ENCODE peak calls at places on chromosomes 7 and 10, in eight cellular contexts. W is fibroblast of lung; U is left cardiac atrium; K is ACHN; Z is CD8-positive, alpha-beta memory T cell; F is neuronal stem cell; A is lower lobe of right lung; E is AG09319. Q is an unnamed sample.

GRCh38 chr10:103870503-103870902 is 15.1 kb upstream of the SH3PXD2A start:
- DNase-seq in W (no peak), U (no peak), K (no peak), Z (no peak), F (no peak), A (no peak), E (no peak), Q (no peak)

GRCh38 chr10:129694633-129695356 is 227.8 kb downstream of the MGMT start:
- DNase-seq in W (peak; percentile 61), U (peak; percentile 59), K (no peak), Z (no peak), F (no peak), A (no peak), E (no peak), Q (no peak)

GRCh38 chr7:3244241-3244814 is 56.7 kb upstream of the SDK1 start:
- DNase-seq in W (peak; percentile 88), U (no peak), K (peak; percentile 67), Z (no peak), F (no peak), A (no peak), E (peak; percentile 11), Q (no peak)

GRCh38 chr7:107788216-107788615 is 14.8 kb downstream of the SLC26A3 start:
- DNase-seq in W (no peak), U (no peak), K (no peak), Z (no peak), F (no peak), A (no peak), E (no peak), Q (no peak)

GRCh38 chr10:62690703-62691102 is 113.8 kb upstream of the ADO start:
- DNase-seq in W (no peak), U (no peak), K (no peak), Z (no peak), F (no peak), A (no peak), E (no peak), Q (no peak)

GRCh38 chr7:94216944-94217461 is 177.7 kb upstream of the COL1A2 start:
- DNase-seq in W (peak; percentile 81), U (no peak), K (no peak), Z (no peak), F (no peak), A (no peak), E (no peak), Q (no peak)

GRCh38 chr7:43572516-43573049 is 10.3 kb upstream of the STK17A start:
- DNase-seq in W (peak; percentile 100), U (no peak), K (peak; percentile 97), Z (no peak), F (no peak), A (no peak), E (peak; percentile 98), Q (no peak)

GRCh38 chr10:48976208-48976607 is 36.6 kb upstream of the LRRC18 start:
- DNase-seq in W (peak; percentile 4), U (no peak), K (peak; percentile 21), Z (no peak), F (no peak), A (no peak), E (no peak), Q (no peak)

GRCh38 chr7:77388055-77388454 is 28.1 kb downstream of the GSAP start:
- DNase-seq in W (no peak), U (no peak), K (no peak), Z (no peak), F (no peak), A (no peak), E (no peak), Q (no peak)